ENCODE peak calls at places on chromosome 17, in seven cellular contexts. D, E, F, W, B, P and X are unnamed samples. For H3K27me3, the result is how much of the 10 kb centered on the place peaks cover.

GRCh38 chr17:37177234-37177633 is 198.6 kb upstream of the C17orf78 start:
- DNase-seq in D (no peak), E (no peak), F (no peak), W (peak), B (no peak), P (no peak), X (no peak)

GRCh38 chr17:14203392-14203791 is 33.3 kb downstream of the CDRT15 start:
- DNase-seq in D (peak), E (no peak), F (no peak), W (no peak), B (no peak), P (no peak), X (no peak)

GRCh38 chr17:21039839-21040575 is 2.8 kb downstream of the USP22 start:
- DNase-seq in D (no peak), E (no peak), F (peak), W (no peak), B (no peak), P (peak), X (no peak)

GRCh38 chr17:75570772-75571171 is 16.8 kb upstream of the MYO15B start:
- DNase-seq in D (no peak), E (no peak), F (no peak), W (no peak), B (no peak), P (no peak), X (no peak)

GRCh38 chr17:14672830-14673229 is 371.9 kb downstream of the HS3ST3B1 start:
- DNase-seq in D (no peak), E (no peak), F (no peak), W (no peak), B (no peak), P (no peak), X (no peak)

GRCh38 chr17:27624555-27624954 is 6.4 kb upstream of the LGALS9 start:
- DNase-seq in D (no peak), E (no peak), F (no peak), W (no peak), B (no peak), P (no peak), X (no peak)

GRCh38 chr17:2171725-2172446 is 117.0 kb downstream of the HIC1 start:
- DNase-seq in D (no peak), E (peak), F (no peak), W (peak), B (peak), P (no peak), X (no peak)

GRCh38 chr17:77442976-77443742 is 302.4 kb downstream of the SEC14L1 start:
- DNase-seq in D (no peak), E (no peak), F (no peak), W (no peak), B (no peak), P (no peak), X (no peak)

GRCh38 chr17:61279476-61280145 is 120.0 kb upstream of the TBX2 start:
- DNase-seq in D (no peak), E (no peak), F (no peak), W (no peak), B (no peak), P (no peak), X (no peak)

GRCh38 chr17:28571255-28572122 is at the start of gene PIGS:
- DNase-seq in D (peak), E (peak), F (peak), W (peak), B (peak), P (peak), X (peak)

GRCh38 chr17:3660311-3660891 is 8.0 kb downstream of the TAX1BP3 start:
- DNase-seq in D (no peak), E (no peak), F (no peak), W (peak), B (no peak), P (no peak), X (no peak)

GRCh38 chr17:81429353-81429774 is 34.1 kb downstream of the BAHCC1 start:
- DNase-seq in D (no peak), E (peak), F (no peak), W (peak), B (peak), P (no peak), X (no peak)

GRCh38 chr17:73174126-73174525 is 9.3 kb downstream of the SSTR2 start:
- DNase-seq in D (no peak), E (no peak), F (no peak), W (no peak), B (no peak), P (no peak), X (no peak)

GRCh38 chr17:9763643-9764042 is 27.7 kb downstream of the DHRS7C start:
- DNase-seq in D (no peak), E (no peak), F (no peak), W (no peak), B (no peak), P (no peak), X (no peak)

GRCh38 chr17:31736855-31737625 is 122.0 kb downstream of the COPRS start:
- DNase-seq in D (no peak), E (no peak), F (no peak), W (no peak), B (no peak), P (no peak), X (no peak)

GRCh38 chr17:75774988-75775668 is 9.5 kb upstream of the UNK start:
- DNase-seq in D (no peak), E (no peak), F (no peak), W (no peak), B (peak), P (no peak), X (no peak)

GRCh38 chr17:34285304-34285792 is at the start of gene CCL11:
- DNase-seq in D (no peak), E (no peak), F (no peak), W (no peak), B (no peak), P (no peak), X (no peak)

GRCh38 chr17:46885956-46886663 is 34.7 kb downstream of the WNT9B start:
- DNase-seq in D (no peak), E (no peak), F (no peak), W (no peak), B (no peak), P (no peak), X (no peak)

GRCh38 chr17:933168-934083 is 46.1 kb downstream of the NXN start:
- DNase-seq in D (no peak), E (no peak), F (peak), W (peak), B (no peak), P (no peak), X (no peak)
- H3K4me3 ChIP-seq in D (no peak), E (no peak), F (peak), W (no peak), B (no peak), P (no peak), X (no peak)

GRCh38 chr17:39601758-39602532 is 5.8 kb downstream of the NEUROD2 start:
- DNase-seq in D (no peak), E (no peak), F (no peak), W (no peak), B (no peak), P (no peak), X (no peak)
- H3K27me3 ChIP-seq in D (under half), E (under half), F (half or more), W (under half), B (half or more), P (under half), X (half or more)

DNA sequence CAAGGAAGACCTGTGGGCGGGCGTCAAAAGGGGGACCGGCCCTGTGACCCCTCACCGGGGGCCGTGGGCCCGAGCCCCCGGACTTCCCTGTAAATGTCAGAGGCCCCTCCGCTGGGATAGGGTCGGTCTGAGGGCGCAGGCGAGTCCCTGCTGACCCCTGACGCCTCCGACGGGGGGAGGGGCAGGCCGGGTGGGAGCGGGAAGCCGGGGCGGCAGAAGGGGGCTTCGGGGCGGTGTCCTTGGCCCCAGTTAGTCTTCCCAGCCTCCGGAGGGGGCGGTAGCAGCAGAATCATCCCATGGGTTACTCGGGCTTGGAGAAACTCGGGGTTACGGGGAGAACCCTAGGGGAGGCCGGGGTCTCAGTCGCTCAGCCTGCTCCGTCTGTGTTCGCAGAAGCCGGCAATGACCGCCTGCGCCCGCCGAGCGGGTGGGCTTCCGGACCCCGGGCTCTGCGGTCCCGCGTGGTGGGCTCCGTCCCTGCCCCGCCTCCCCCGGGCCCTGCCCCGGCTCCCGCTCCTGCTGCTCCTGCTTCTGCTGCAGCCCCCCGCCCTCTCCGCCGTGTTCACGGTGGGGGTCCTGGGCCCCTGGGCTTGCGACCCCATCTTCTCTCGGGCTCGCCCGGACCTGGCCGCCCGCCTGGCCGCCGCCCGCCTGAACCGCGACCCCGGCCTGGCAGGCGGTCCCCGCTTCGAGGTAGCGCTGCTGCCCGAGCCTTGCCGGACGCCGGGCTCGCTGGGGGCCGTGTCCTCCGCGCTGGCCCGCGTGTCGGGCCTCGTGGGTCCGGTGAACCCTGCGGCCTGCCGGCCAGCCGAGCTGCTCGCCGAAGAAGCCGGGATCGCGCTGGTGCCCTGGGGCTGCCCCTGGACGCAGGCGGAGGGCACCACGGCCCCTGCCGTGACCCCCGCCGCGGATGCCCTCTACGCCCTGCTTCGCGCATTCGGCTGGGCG is 505 bp downstream of the GUCY2D start:
- DNase-seq in D (no peak), E (no peak), F (no peak), W (no peak), B (no peak), P (no peak), X (no peak)
- H3K4me3 ChIP-seq in D (no peak), E (no peak), F (no peak), W (no peak), B (peak), P (no peak), X (peak)

GRCh38 chr17:79203016-79203415 is 128.4 kb downstream of the ENGASE start:
- DNase-seq in D (no peak), E (no peak), F (no peak), W (no peak), B (no peak), P (no peak), X (no peak)
- H3K27me3 ChIP-seq in D (under half), E (under half), F (half or more), W (under half), B (under half), P (under half), X (under half)

DNA sequence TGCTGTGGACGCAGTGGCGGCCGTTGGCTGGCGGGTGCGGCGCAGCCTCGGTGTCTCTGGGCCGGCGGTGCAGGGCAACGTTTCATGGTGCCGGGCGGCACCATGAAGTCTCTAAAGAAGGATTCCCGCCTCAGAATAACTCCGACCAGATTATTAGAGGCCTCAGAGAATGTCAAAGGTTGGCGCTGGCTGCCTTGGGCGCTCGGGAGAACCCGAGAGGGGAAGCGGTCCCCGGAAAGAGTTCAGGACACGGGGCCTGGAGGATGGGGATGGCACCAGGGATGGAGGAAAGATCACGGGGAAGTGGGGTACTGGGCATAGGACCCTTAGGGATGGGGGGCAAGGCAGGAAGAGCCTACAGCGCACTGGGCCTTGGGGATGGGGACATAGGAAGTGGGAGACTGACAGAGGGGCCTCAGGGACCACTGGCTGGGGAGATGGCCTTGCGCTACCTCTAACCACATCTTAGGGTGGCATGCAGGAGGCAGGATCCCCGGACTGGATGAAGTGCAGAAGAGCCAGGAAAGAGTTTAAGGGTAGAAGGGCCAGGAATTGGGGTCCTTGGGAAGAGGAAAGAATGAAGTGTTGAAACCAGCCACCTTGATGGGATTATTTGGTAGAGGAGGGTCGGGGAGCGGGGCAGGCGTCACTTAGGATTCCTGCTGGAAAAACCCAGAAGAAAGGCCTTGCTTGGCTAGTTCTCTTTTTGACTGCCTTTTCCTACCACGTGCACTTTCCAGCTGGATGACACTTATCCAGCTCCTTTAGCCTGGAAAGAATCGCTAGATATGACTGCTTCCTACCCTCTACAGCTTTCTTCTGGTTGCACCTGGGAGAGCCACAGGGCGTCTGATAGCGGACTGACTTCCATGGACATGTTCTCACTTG is 578 bp downstream of the MYCBPAP start:
- DNase-seq in D (no peak), E (no peak), F (no peak), W (no peak), B (no peak), P (no peak), X (no peak)
- H3K4me3 ChIP-seq in D (peak), E (peak), F (no peak), W (peak), B (peak), P (peak), X (peak)

DNA sequence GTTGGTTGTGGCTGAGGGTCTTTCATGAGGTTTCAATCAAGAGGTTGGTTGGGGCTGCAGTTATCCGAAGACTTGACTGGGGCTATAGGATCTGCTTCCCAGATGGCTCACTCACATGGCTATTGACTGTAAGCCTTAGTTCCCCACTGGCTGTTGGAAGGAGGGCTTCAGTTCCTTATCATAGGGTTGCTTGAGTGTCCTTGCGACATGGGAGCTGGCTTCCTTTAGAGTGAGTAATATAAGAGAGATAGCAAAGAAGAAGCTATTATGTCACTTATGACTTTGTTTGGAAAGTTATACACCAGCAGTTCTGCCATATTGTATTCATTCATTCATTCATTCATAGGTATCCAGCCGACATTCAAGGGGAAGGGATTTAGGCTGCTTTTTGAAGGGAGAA is 121.4 kb upstream of the WSCD1 start:
- DNase-seq in D (no peak), E (no peak), F (no peak), W (no peak), B (no peak), P (no peak), X (no peak)
- H3K27me3 ChIP-seq in D (under half), E (under half), F (half or more), W (under half), B (under half), P (under half), X (under half)

GRCh38 chr17:50347894-50348291 is 2.0 kb downstream of the XYLT2 start:
- DNase-seq in D (no peak), E (no peak), F (no peak), W (no peak), B (no peak), P (no peak), X (no peak)
- H3K4me3 ChIP-seq in D (no peak), E (no peak), F (no peak), W (no peak), B (no peak), P (no peak), X (no peak)

DNA sequence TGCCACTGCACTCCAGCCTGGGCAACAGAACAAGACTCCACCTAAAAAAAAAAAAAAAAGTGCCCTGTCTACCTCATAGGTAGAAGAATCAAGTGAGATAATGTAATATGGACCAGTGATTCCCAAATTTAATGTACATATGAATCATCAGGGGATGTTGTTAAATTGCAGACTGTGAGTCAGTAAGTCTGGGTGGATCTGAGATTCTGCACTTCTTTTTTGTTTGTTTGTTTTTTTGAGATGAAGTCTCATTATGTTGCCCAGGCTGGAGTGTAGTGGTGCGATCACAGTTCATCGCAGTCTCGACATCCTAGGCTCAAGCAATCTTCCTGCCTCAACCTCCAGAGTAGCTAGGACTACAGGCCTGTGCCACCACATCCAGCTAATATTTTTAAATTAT is 31.6 kb downstream of the HOXB1 start:
- DNase-seq in D (no peak), E (no peak), F (no peak), W (no peak), B (no peak), P (no peak), X (no peak)
- H3K27me3 ChIP-seq in D (under half), E (under half), F (under half), W (under half), B (under half), P (under half), X (under half)

GRCh38 chr17:41976142-41976768 is 9.7 kb downstream of the CNP start:
- DNase-seq in D (no peak), E (no peak), F (no peak), W (peak), B (no peak), P (no peak), X (no peak)

GRCh38 chr17:41974658-41975057 is 8.1 kb downstream of the CNP start:
- DNase-seq in D (no peak), E (no peak), F (no peak), W (no peak), B (no peak), P (no peak), X (no peak)

GRCh38 chr17:41974031-41974430 is 7.4 kb downstream of the CNP start:
- DNase-seq in D (no peak), E (no peak), F (no peak), W (no peak), B (no peak), P (no peak), X (no peak)

GRCh38 chr17:41973457-41973856 is 6.9 kb downstream of the CNP start:
- DNase-seq in D (no peak), E (no peak), F (no peak), W (no peak), B (no peak), P (no peak), X (no peak)

GRCh38 chr17:41975099-41976083 is 8.8 kb downstream of the CNP start:
- DNase-seq in D (no peak), E (no peak), F (no peak), W (no peak), B (no peak), P (no peak), X (no peak)
- H3K4me3 ChIP-seq in D (no peak), E (no peak), F (no peak), W (no peak), B (no peak), P (no peak), X (no peak)